ENCODE peak calls at places on chromosomes 4 and X, in four cellular contexts. M is NCI-H1436; R is stimulated activated CD8-positive, alpha-beta memory T cell treated with anti-CD3 and anti-CD28 coated beads, Interleukin-7, amount 100 ng/mL, for 1 hour; B is brain microvascular endothelial cell. F is an unnamed sample.

GRCh38 chr4:89248879-89249281 is 58.7 kb downstream of the GPRIN3 start:
- DNase-seq in M (no peak), R (no peak), B (no peak), F (no peak)

GRCh38 chr4:10273030-10273429 is 156.4 kb upstream of the WDR1 start:
- DNase-seq in M (no peak), R (no peak), B (no peak), F (no peak)

GRCh38 chrX:136452614-136453013 is 35.1 kb upstream of the BRS3 start:
- DNase-seq in M (no peak), R (no peak), B (no peak), F (peak; percentile 30)

GRCh38 chr4:165361804-165362203 is 17.0 kb upstream of the CPE start:
- DNase-seq in M (no peak), R (no peak), B (no peak), F (no peak)

GRCh38 chr4:174318829-174319764 is 35.4 kb downstream of the CEP44 start:
- DNase-seq in M (peak; percentile 15), R (no peak), B (no peak), F (peak; percentile 0)

GRCh38 chr4:73315091-73315490 is 56.5 kb upstream of the ANKRD17 start:
- DNase-seq in M (no peak), R (no peak), B (no peak), F (no peak)

GRCh38 chr4:4200624-4201023 is 26.1 kb downstream of the OTOP1 start:
- DNase-seq in M (no peak), R (no peak), B (no peak), F (no peak)

GRCh38 chr4:156523492-156523891 is 448.1 kb downstream of the PDGFC start:
- DNase-seq in M (no peak), R (no peak), B (no peak), F (no peak)

GRCh38 chr4:88693792-88694191 is 3.8 kb downstream of the NAP1L5 start:
- DNase-seq in M (no peak), R (no peak), B (no peak), F (no peak)

F was measured in NCI-H2227 treated with DMSO at 0.1 percent for 48 hours.